ENCODE peak calls at places on chromosomes 5 and 9, in six cellular contexts. One of them, this sample, is unnamed.

GRCh38 chr9:134494905-134495304 is 146.7 kb upstream of the COL5A1 start:
- DNase-seq in central memory CD4-positive, alpha-beta T cell: no peak
- DNase-seq in kidney tubule cell: no peak
- DNase-seq in dermis microvascular lymphatic vessel endothelial cell: no peak
- DNase-seq in fibroblast of gingiva: no peak
- DNase-seq in NCI-H524 treated with DMSO at 0.1 percent for 48 hours: no peak
- DNase-seq in this sample: no peak

GRCh38 chr5:132557425-132557805 is 638 bp downstream of the RAD50 start:
- DNase-seq in central memory CD4-positive, alpha-beta T cell: no peak
- DNase-seq in fibroblast of gingiva: peak; percentile 27
- DNase-seq in kidney tubule cell: peak; percentile 76
- DNase-seq in NCI-H524 treated with DMSO at 0.1 percent for 48 hours: no peak
- DNase-seq in dermis microvascular lymphatic vessel endothelial cell: peak; percentile 41
- DNase-seq in this sample: no peak

GRCh38 chr5:143057580-143057999 is 287.4 kb downstream of the ARHGAP26 start:
- DNase-seq in fibroblast of gingiva: no peak
- DNase-seq in dermis microvascular lymphatic vessel endothelial cell: no peak
- DNase-seq in NCI-H524 treated with DMSO at 0.1 percent for 48 hours: peak; percentile 55
- DNase-seq in central memory CD4-positive, alpha-beta T cell: no peak
- DNase-seq in kidney tubule cell: no peak
- DNase-seq in this sample: no peak

GRCh38 chr9:10232352-10232930 is 380.4 kb downstream of the PTPRD start:
- DNase-seq in dermis microvascular lymphatic vessel endothelial cell: no peak
- DNase-seq in central memory CD4-positive, alpha-beta T cell: no peak
- DNase-seq in NCI-H524 treated with DMSO at 0.1 percent for 48 hours: no peak
- DNase-seq in kidney tubule cell: no peak
- DNase-seq in fibroblast of gingiva: no peak
- DNase-seq in this sample: no peak

GRCh38 chr5:36897616-36898015 is 21.0 kb downstream of the NIPBL start:
- DNase-seq in fibroblast of gingiva: peak; percentile 68
- DNase-seq in NCI-H524 treated with DMSO at 0.1 percent for 48 hours: no peak
- DNase-seq in kidney tubule cell: peak; percentile 32
- DNase-seq in dermis microvascular lymphatic vessel endothelial cell: peak; percentile 34
- DNase-seq in central memory CD4-positive, alpha-beta T cell: no peak
- DNase-seq in this sample: no peak

GRCh38 chr5:132425975-132426524 is 56.5 kb downstream of the SLC22A5 start:
- DNase-seq in dermis microvascular lymphatic vessel endothelial cell: no peak
- DNase-seq in central memory CD4-positive, alpha-beta T cell: no peak
- DNase-seq in NCI-H524 treated with DMSO at 0.1 percent for 48 hours: no peak
- DNase-seq in fibroblast of gingiva: no peak
- DNase-seq in kidney tubule cell: peak; percentile 32
- DNase-seq in this sample: no peak

GRCh38 chr9:109717342-109717741 is 62.7 kb upstream of the PALM2AKAP2 start:
- DNase-seq in dermis microvascular lymphatic vessel endothelial cell: no peak
- DNase-seq in NCI-H524 treated with DMSO at 0.1 percent for 48 hours: no peak
- DNase-seq in fibroblast of gingiva: no peak
- DNase-seq in kidney tubule cell: no peak
- DNase-seq in central memory CD4-positive, alpha-beta T cell: no peak
- DNase-seq in this sample: no peak

GRCh38 chr9:20532584-20532983 is 89.7 kb downstream of the MLLT3 start:
- DNase-seq in kidney tubule cell: peak; percentile 48
- DNase-seq in central memory CD4-positive, alpha-beta T cell: no peak
- DNase-seq in dermis microvascular lymphatic vessel endothelial cell: no peak
- DNase-seq in NCI-H524 treated with DMSO at 0.1 percent for 48 hours: no peak
- DNase-seq in fibroblast of gingiva: no peak
- DNase-seq in this sample: no peak

GRCh38 chr5:62475072-62475471 is 62.5 kb downstream of the IPO11 start:
- DNase-seq in NCI-H524 treated with DMSO at 0.1 percent for 48 hours: no peak
- DNase-seq in dermis microvascular lymphatic vessel endothelial cell: no peak
- DNase-seq in kidney tubule cell: peak; percentile 97
- DNase-seq in fibroblast of gingiva: peak; percentile 68
- DNase-seq in central memory CD4-positive, alpha-beta T cell: no peak
- DNase-seq in this sample: no peak

GRCh38 chr9:132041825-132042224 is 37.8 kb downstream of the MED27 start:
- DNase-seq in dermis microvascular lymphatic vessel endothelial cell: no peak
- DNase-seq in fibroblast of gingiva: no peak
- DNase-seq in kidney tubule cell: no peak
- DNase-seq in NCI-H524 treated with DMSO at 0.1 percent for 48 hours: peak; percentile 100
- DNase-seq in central memory CD4-positive, alpha-beta T cell: no peak
- DNase-seq in this sample: no peak

GRCh38 chr9:109974918-109975276 is 194.9 kb downstream of the PALM2AKAP2 start:
- DNase-seq in fibroblast of gingiva: no peak
- DNase-seq in NCI-H524 treated with DMSO at 0.1 percent for 48 hours: no peak
- DNase-seq in kidney tubule cell: no peak
- DNase-seq in dermis microvascular lymphatic vessel endothelial cell: no peak
- DNase-seq in central memory CD4-positive, alpha-beta T cell: no peak
- DNase-seq in this sample: no peak

GRCh38 chr9:92424340-92424739 is at the start of gene OMD:
- DNase-seq in fibroblast of gingiva: peak; percentile 86
- DNase-seq in kidney tubule cell: no peak
- DNase-seq in NCI-H524 treated with DMSO at 0.1 percent for 48 hours: no peak
- DNase-seq in dermis microvascular lymphatic vessel endothelial cell: no peak
- DNase-seq in central memory CD4-positive, alpha-beta T cell: no peak
- DNase-seq in this sample: no peak

GRCh38 chr5:78992136-78992535 is 7.0 kb upstream of the ARSB start:
- DNase-seq in central memory CD4-positive, alpha-beta T cell: no peak
- DNase-seq in dermis microvascular lymphatic vessel endothelial cell: no peak
- DNase-seq in NCI-H524 treated with DMSO at 0.1 percent for 48 hours: no peak
- DNase-seq in kidney tubule cell: no peak
- DNase-seq in fibroblast of gingiva: no peak
- DNase-seq in this sample: no peak

GRCh38 chr5:34686762-34687268 is 30.7 kb downstream of the RAI14 start:
- DNase-seq in dermis microvascular lymphatic vessel endothelial cell: peak; percentile 98
- DNase-seq in NCI-H524 treated with DMSO at 0.1 percent for 48 hours: no peak
- DNase-seq in kidney tubule cell: peak; percentile 99
- DNase-seq in central memory CD4-positive, alpha-beta T cell: no peak
- DNase-seq in fibroblast of gingiva: peak; percentile 59
- DNase-seq in this sample: peak; percentile 29

GRCh38 chr5:32736842-32737241 is 25.7 kb downstream of the NPR3 start:
- DNase-seq in fibroblast of gingiva: no peak
- DNase-seq in central memory CD4-positive, alpha-beta T cell: no peak
- DNase-seq in dermis microvascular lymphatic vessel endothelial cell: no peak
- DNase-seq in NCI-H524 treated with DMSO at 0.1 percent for 48 hours: no peak
- DNase-seq in kidney tubule cell: no peak
- DNase-seq in this sample: no peak

GRCh38 chr5:174329738-174330137 is 284.2 kb downstream of the NSG2 start:
- DNase-seq in central memory CD4-positive, alpha-beta T cell: no peak
- DNase-seq in kidney tubule cell: no peak
- DNase-seq in dermis microvascular lymphatic vessel endothelial cell: no peak
- DNase-seq in fibroblast of gingiva: peak; percentile 57
- DNase-seq in NCI-H524 treated with DMSO at 0.1 percent for 48 hours: no peak
- DNase-seq in this sample: no peak

GRCh38 chr9:121498487-121499176 is 1.0 kb downstream of the GGTA1 start:
- DNase-seq in central memory CD4-positive, alpha-beta T cell: no peak
- DNase-seq in fibroblast of gingiva: peak; percentile 60
- DNase-seq in dermis microvascular lymphatic vessel endothelial cell: no peak
- DNase-seq in kidney tubule cell: peak; percentile 14
- DNase-seq in NCI-H524 treated with DMSO at 0.1 percent for 48 hours: no peak
- DNase-seq in this sample: no peak

GRCh38 chr5:22669345-22669744 is 183.8 kb downstream of the CDH12 start:
- DNase-seq in central memory CD4-positive, alpha-beta T cell: no peak
- DNase-seq in dermis microvascular lymphatic vessel endothelial cell: no peak
- DNase-seq in kidney tubule cell: no peak
- DNase-seq in NCI-H524 treated with DMSO at 0.1 percent for 48 hours: no peak
- DNase-seq in fibroblast of gingiva: no peak
- DNase-seq in this sample: no peak

GRCh38 chr9:70258692-70259511 is at the start of gene SMC5:
- DNase-seq in central memory CD4-positive, alpha-beta T cell: peak; percentile 92
- DNase-seq in NCI-H524 treated with DMSO at 0.1 percent for 48 hours: peak; percentile 17
- DNase-seq in dermis microvascular lymphatic vessel endothelial cell: peak; percentile 92
- DNase-seq in fibroblast of gingiva: peak; percentile 94
- DNase-seq in kidney tubule cell: peak; percentile 95
- DNase-seq in this sample: peak; percentile 81

GRCh38 chr5:172875372-172876279 is 41.6 kb downstream of the ERGIC1 start:
- DNase-seq in kidney tubule cell: peak; percentile 73
- DNase-seq in fibroblast of gingiva: peak; percentile 31
- DNase-seq in NCI-H524 treated with DMSO at 0.1 percent for 48 hours: no peak
- DNase-seq in central memory CD4-positive, alpha-beta T cell: no peak
- DNase-seq in dermis microvascular lymphatic vessel endothelial cell: no peak
- DNase-seq in this sample: no peak

GRCh38 chr5:84286662-84287061 is 98.0 kb downstream of the EDIL3 start:
- DNase-seq in fibroblast of gingiva: no peak
- DNase-seq in kidney tubule cell: no peak
- DNase-seq in NCI-H524 treated with DMSO at 0.1 percent for 48 hours: no peak
- DNase-seq in central memory CD4-positive, alpha-beta T cell: no peak
- DNase-seq in dermis microvascular lymphatic vessel endothelial cell: no peak
- DNase-seq in this sample: no peak

GRCh38 chr9:38386319-38386895 is 6.1 kb upstream of the ALDH1B1 start:
- DNase-seq in kidney tubule cell: no peak
- DNase-seq in dermis microvascular lymphatic vessel endothelial cell: no peak
- DNase-seq in central memory CD4-positive, alpha-beta T cell: no peak
- DNase-seq in NCI-H524 treated with DMSO at 0.1 percent for 48 hours: no peak
- DNase-seq in fibroblast of gingiva: no peak
- DNase-seq in this sample: no peak

GRCh38 chr5:155700333-155700732 is 626.6 kb upstream of the SGCD start:
- DNase-seq in fibroblast of gingiva: no peak
- DNase-seq in kidney tubule cell: no peak
- DNase-seq in central memory CD4-positive, alpha-beta T cell: no peak
- DNase-seq in NCI-H524 treated with DMSO at 0.1 percent for 48 hours: no peak
- DNase-seq in dermis microvascular lymphatic vessel endothelial cell: no peak
- DNase-seq in this sample: no peak

GRCh38 chr5:157473383-157474370 is 13.7 kb downstream of the NIPAL4 start:
- DNase-seq in fibroblast of gingiva: no peak
- DNase-seq in dermis microvascular lymphatic vessel endothelial cell: peak; percentile 22
- DNase-seq in central memory CD4-positive, alpha-beta T cell: no peak
- DNase-seq in kidney tubule cell: peak; percentile 60
- DNase-seq in NCI-H524 treated with DMSO at 0.1 percent for 48 hours: no peak
- DNase-seq in this sample: no peak

GRCh38 chr9:87270241-87271234 is 227.1 kb upstream of the DAPK1 start:
- DNase-seq in fibroblast of gingiva: peak; percentile 79
- DNase-seq in central memory CD4-positive, alpha-beta T cell: no peak
- DNase-seq in dermis microvascular lymphatic vessel endothelial cell: peak; percentile 82
- DNase-seq in NCI-H524 treated with DMSO at 0.1 percent for 48 hours: no peak
- DNase-seq in kidney tubule cell: peak; percentile 87
- DNase-seq in this sample: no peak

GRCh38 chr9:36284226-36284625 is 26.0 kb upstream of the GNE start:
- DNase-seq in kidney tubule cell: peak; percentile 61
- DNase-seq in NCI-H524 treated with DMSO at 0.1 percent for 48 hours: no peak
- DNase-seq in dermis microvascular lymphatic vessel endothelial cell: no peak
- DNase-seq in central memory CD4-positive, alpha-beta T cell: no peak
- DNase-seq in fibroblast of gingiva: no peak
- DNase-seq in this sample: no peak

GRCh38 chr5:43702815-43703214 is 99.8 kb downstream of the NNT start:
- DNase-seq in NCI-H524 treated with DMSO at 0.1 percent for 48 hours: peak; percentile 78
- DNase-seq in central memory CD4-positive, alpha-beta T cell: no peak
- DNase-seq in kidney tubule cell: no peak
- DNase-seq in fibroblast of gingiva: peak; percentile 77
- DNase-seq in dermis microvascular lymphatic vessel endothelial cell: no peak
- DNase-seq in this sample: no peak

GRCh38 chr5:146744358-146744757 is 134.2 kb downstream of the PPP2R2B start:
- DNase-seq in NCI-H524 treated with DMSO at 0.1 percent for 48 hours: no peak
- DNase-seq in dermis microvascular lymphatic vessel endothelial cell: no peak
- DNase-seq in fibroblast of gingiva: no peak
- DNase-seq in central memory CD4-positive, alpha-beta T cell: no peak
- DNase-seq in kidney tubule cell: peak; percentile 31
- DNase-seq in this sample: no peak

GRCh38 chr9:90964101-90965020 is 162.7 kb downstream of the SYK start:
- DNase-seq in dermis microvascular lymphatic vessel endothelial cell: peak; percentile 6
- DNase-seq in kidney tubule cell: peak; percentile 70
- DNase-seq in fibroblast of gingiva: no peak
- DNase-seq in central memory CD4-positive, alpha-beta T cell: no peak
- DNase-seq in NCI-H524 treated with DMSO at 0.1 percent for 48 hours: no peak
- DNase-seq in this sample: no peak

GRCh38 chr9:10251490-10251889 is 361.3 kb downstream of the PTPRD start:
- DNase-seq in fibroblast of gingiva: no peak
- DNase-seq in NCI-H524 treated with DMSO at 0.1 percent for 48 hours: no peak
- DNase-seq in central memory CD4-positive, alpha-beta T cell: no peak
- DNase-seq in dermis microvascular lymphatic vessel endothelial cell: no peak
- DNase-seq in kidney tubule cell: peak; percentile 61
- DNase-seq in this sample: no peak

GRCh38 chr5:63055421-63055820 is 476.8 kb downstream of the LRRC70 start:
- DNase-seq in kidney tubule cell: peak; percentile 28
- DNase-seq in fibroblast of gingiva: no peak
- DNase-seq in NCI-H524 treated with DMSO at 0.1 percent for 48 hours: no peak
- DNase-seq in central memory CD4-positive, alpha-beta T cell: no peak
- DNase-seq in dermis microvascular lymphatic vessel endothelial cell: no peak
- DNase-seq in this sample: no peak

GRCh38 chr5:135139397-135140134 is 105.5 kb upstream of the PITX1 start:
- DNase-seq in fibroblast of gingiva: peak; percentile 75
- DNase-seq in kidney tubule cell: peak; percentile 64
- DNase-seq in NCI-H524 treated with DMSO at 0.1 percent for 48 hours: no peak
- DNase-seq in central memory CD4-positive, alpha-beta T cell: no peak
- DNase-seq in dermis microvascular lymphatic vessel endothelial cell: no peak
- DNase-seq in this sample: no peak

GRCh38 chr5:175700991-175701390 is 43.1 kb downstream of the HRH2 start:
- DNase-seq in central memory CD4-positive, alpha-beta T cell: no peak
- DNase-seq in kidney tubule cell: no peak
- DNase-seq in NCI-H524 treated with DMSO at 0.1 percent for 48 hours: no peak
- DNase-seq in dermis microvascular lymphatic vessel endothelial cell: peak; percentile 6
- DNase-seq in fibroblast of gingiva: no peak
- DNase-seq in this sample: no peak

GRCh38 chr9:84671651-84672467 is 2.3 kb downstream of the NTRK2 start:
- DNase-seq in dermis microvascular lymphatic vessel endothelial cell: no peak
- DNase-seq in central memory CD4-positive, alpha-beta T cell: no peak
- DNase-seq in kidney tubule cell: peak; percentile 12
- DNase-seq in fibroblast of gingiva: no peak
- DNase-seq in NCI-H524 treated with DMSO at 0.1 percent for 48 hours: no peak
- DNase-seq in this sample: no peak

GRCh38 chr5:134879456-134879855 is 5.3 kb downstream of the TXNDC15 start:
- DNase-seq in central memory CD4-positive, alpha-beta T cell: no peak
- DNase-seq in dermis microvascular lymphatic vessel endothelial cell: no peak
- DNase-seq in fibroblast of gingiva: no peak
- DNase-seq in kidney tubule cell: no peak
- DNase-seq in NCI-H524 treated with DMSO at 0.1 percent for 48 hours: no peak
- DNase-seq in this sample: no peak

GRCh38 chr5:1021136-1021968 is 12.8 kb downstream of the NKD2 start:
- DNase-seq in central memory CD4-positive, alpha-beta T cell: no peak
- DNase-seq in kidney tubule cell: no peak
- DNase-seq in fibroblast of gingiva: peak; percentile 17
- DNase-seq in dermis microvascular lymphatic vessel endothelial cell: no peak
- DNase-seq in NCI-H524 treated with DMSO at 0.1 percent for 48 hours: no peak
- DNase-seq in this sample: no peak